ENCODE peak calls at places on chromosomes 12 and 14, in five cellular contexts. G, J, X, Z and A are unnamed samples.

GRCh38 chr14:23009939-23010718 is at the start of gene C14orf93:
- DNase-seq in J (peak; percentile 47), G (peak; percentile 89), Z (peak; percentile 42), X (peak; percentile 59), A (peak; percentile 96)

GRCh38 chr12:128813883-128814282 is 9.9 kb downstream of the SLC15A4 start:
- DNase-seq in G (peak; percentile 63), X (no peak), Z (no peak), J (no peak), A (no peak)

GRCh38 chr12:52307836-52308806 is 13.1 kb downstream of the KRT83 start:
- DNase-seq in X (no peak), Z (peak; percentile 67), G (peak; percentile 78), J (no peak), A (peak; percentile 83)

GRCh38 chr12:111584959-111585358 is 14.2 kb downstream of the ATXN2 start:
- DNase-seq in Z (no peak), J (no peak), G (peak; percentile 50), X (no peak), A (no peak)

GRCh38 chr12:70576341-70577282 is 60.6 kb downstream of the PTPRB start:
- DNase-seq in X (no peak), Z (peak; percentile 46), G (peak; percentile 90), J (no peak), A (peak; percentile 77)

GRCh38 chr14:66003082-66003740 is 483.0 kb upstream of the CCDC196 start:
- DNase-seq in Z (no peak), G (no peak), J (no peak), X (no peak), A (no peak)

GRCh38 chr12:2759733-2760132 is 35.0 kb upstream of the FKBP4 start:
- DNase-seq in Z (no peak), J (no peak), X (no peak), G (no peak), A (no peak)

GRCh38 chr12:47828008-47828966 is 8.6 kb upstream of the HDAC7 start:
- DNase-seq in X (no peak), G (peak; percentile 40), Z (no peak), J (no peak), A (no peak)

GRCh38 chr12:104793968-104794367 is 164.1 kb downstream of the SLC41A2 start:
- DNase-seq in Z (no peak), X (no peak), J (no peak), G (no peak), A (no peak)

GRCh38 chr12:101850199-101850598 is 19.4 kb upstream of the GNPTAB start:
- DNase-seq in J (no peak), X (no peak), G (no peak), Z (no peak), A (no peak)

GRCh38 chr14:92252291-92252690 is 70.7 kb upstream of the SLC24A4 start:
- DNase-seq in Z (no peak), J (no peak), G (no peak), X (no peak), A (no peak)

GRCh38 chr12:15209782-15210181 is 11.4 kb downstream of the RERG start:
- DNase-seq in J (no peak), X (no peak), G (peak; percentile 72), Z (no peak), A (peak; percentile 58)

GRCh38 chr12:93025145-93026103 is 96.3 kb upstream of the EEA1 start:
- DNase-seq in Z (no peak), J (no peak), G (peak; percentile 73), X (no peak), A (peak; percentile 69)

GRCh38 chr14:33061667-33062325 is 123.1 kb downstream of the NPAS3 start:
- DNase-seq in J (no peak), Z (no peak), X (no peak), G (no peak), A (no peak)

GRCh38 chr12:53268009-53268636 is at the start of gene ESPL1:
- DNase-seq in Z (peak; percentile 58), X (peak; percentile 65), G (peak; percentile 90), J (peak; percentile 57), A (peak; percentile 93)

GRCh38 chr12:124750787-124751471 is 112.7 kb downstream of the SCARB1 start:
- DNase-seq in Z (no peak), X (no peak), J (no peak), G (no peak), A (no peak)

GRCh38 chr12:107439101-107439738 is 246.4 kb upstream of the PWP1 start:
- DNase-seq in X (no peak), J (no peak), Z (no peak), G (no peak), A (no peak)

GRCh38 chr14:55436530-55436929 is 3.9 kb downstream of the TBPL2 start:
- DNase-seq in G (peak; percentile 9), J (no peak), Z (no peak), X (no peak), A (no peak)

GRCh38 chr12:50110127-50110761 is 1.8 kb upstream of the COX14 start:
- DNase-seq in G (no peak), X (no peak), Z (no peak), J (no peak), A (peak; percentile 46)

GRCh38 chr14:66070542-66071319 is 415.4 kb upstream of the CCDC196 start:
- DNase-seq in X (peak; percentile 64), J (peak; percentile 54), Z (no peak), G (peak; percentile 29), A (peak; percentile 59)

GRCh38 chr14:54681819-54682261 is 114.9 kb downstream of the SAMD4A start:
- DNase-seq in G (no peak), Z (no peak), J (no peak), X (no peak), A (no peak)

GRCh38 chr12:120013659-120014380 is 24.8 kb downstream of the BICDL1 start:
- DNase-seq in X (no peak), G (no peak), J (no peak), Z (no peak), A (no peak)

GRCh38 chr12:46669720-46670119 is 156.1 kb downstream of the SLC38A4 start:
- DNase-seq in G (no peak), Z (no peak), J (no peak), X (no peak), A (no peak)